ENCODE peak calls at places on chromosomes 5 and 9, in ten cellular contexts. O, H, B, F, M, S, U, A, T and J are unnamed samples.
A peak's percentile ranks its signal among the peaks of the same experiment; 100 is the strongest.

GRCh38 chr5:149694007-149694406 is 36.1 kb upstream of the PPARGC1B start:
- DNase-seq in F (no peak), S (peak; percentile 59), O (no peak), H (no peak), U (no peak), A (no peak), T (no peak), B (no peak), M (no peak), J (no peak)

GRCh38 chr5:53067641-53068040 is 41.9 kb downstream of the MOCS2 start:
- DNase-seq in M (peak; percentile 43), U (no peak), H (no peak), B (peak; percentile 13), O (no peak), T (no peak), S (no peak), F (no peak), A (no peak), J (no peak)

GRCh38 chr9:97856857-97857602 is 4.0 kb downstream of the FOXE1 start:
- DNase-seq in O (no peak), S (no peak), H (no peak), M (no peak), U (no peak), A (no peak), T (no peak), B (no peak), F (no peak), J (no peak)

GRCh38 chr5:103461223-103461622 is 101.4 kb downstream of the NUDT12 start:
- DNase-seq in U (no peak), S (no peak), H (no peak), F (peak; percentile 16), M (peak; percentile 86), A (no peak), O (no peak), T (no peak), B (peak; percentile 35), J (no peak)

GRCh38 chr9:136584401-136585328 is 38.8 kb upstream of the NOTCH1 start:
- DNase-seq in O (no peak), A (no peak), U (no peak), B (peak; percentile 56), T (no peak), F (no peak), H (no peak), M (no peak), S (peak; percentile 40), J (no peak)

GRCh38 chr5:58085800-58086199 is 374.1 kb downstream of the PLK2 start:
- DNase-seq in H (peak; percentile 80), S (no peak), T (no peak), B (peak; percentile 52), A (no peak), O (no peak), F (peak; percentile 8), M (peak; percentile 45), U (no peak), J (no peak)

GRCh38 chr5:124512236-124512635 is 234.2 kb downstream of the ZNF608 start:
- DNase-seq in A (no peak), T (no peak), M (no peak), B (peak; percentile 37), O (no peak), H (no peak), F (no peak), U (no peak), S (peak; percentile 22), J (no peak)

GRCh38 chr5:57703726-57704125 is 221.1 kb upstream of the ACTBL2 start:
- DNase-seq in T (no peak), S (no peak), A (no peak), F (no peak), H (no peak), M (no peak), O (no peak), B (no peak), U (no peak), J (no peak)

GRCh38 chr9:95346021-95346420 is 28.5 kb upstream of the FANCC start:
- DNase-seq in T (no peak), U (no peak), F (no peak), S (no peak), A (no peak), O (no peak), B (no peak), H (no peak), M (no peak), J (no peak)

GRCh38 chr5:68046445-68046844 is 169.1 kb upstream of the PIK3R1 start:
- DNase-seq in F (peak; percentile 24), B (peak; percentile 94), O (no peak), A (no peak), T (no peak), S (no peak), M (peak; percentile 96), U (no peak), H (peak; percentile 95), J (no peak)

GRCh38 chr5:127840198-127840524 is 137.0 kb downstream of the CCDC192 start:
- DNase-seq in A (peak; percentile 10), S (no peak), M (no peak), O (no peak), F (no peak), H (no peak), T (no peak), U (no peak), B (peak; percentile 33), J (no peak)

GRCh38 chr9:124495105-124496074 is 11.8 kb downstream of the NR5A1 start:
- DNase-seq in B (no peak), A (no peak), U (no peak), S (no peak), T (no peak), O (no peak), F (no peak), H (no peak), M (no peak), J (no peak)

GRCh38 chr9:77375956-77376532 is 198.7 kb downstream of the VPS13A start:
- DNase-seq in H (no peak), T (no peak), F (no peak), U (no peak), B (no peak), M (no peak), O (no peak), S (no peak), A (no peak), J (no peak)

GRCh38 chr9:128149951-128150593 is 819 bp downstream of the LCN2 start:
- DNase-seq in O (no peak), B (no peak), F (no peak), H (no peak), M (no peak), U (no peak), T (no peak), S (peak; percentile 6), A (no peak), J (no peak)

GRCh38 chr5:5483880-5484595 is 61.6 kb downstream of the ICE1 start:
- DNase-seq in U (no peak), O (no peak), M (no peak), B (peak; percentile 36), S (no peak), A (no peak), H (no peak), T (no peak), F (no peak), J (no peak)

GRCh38 chr9:129839324-129840023 is 4.2 kb downstream of the USP20 start:
- DNase-seq in O (no peak), A (no peak), U (no peak), F (no peak), B (no peak), H (no peak), S (no peak), M (no peak), T (no peak), J (no peak)

GRCh38 chr9:108643756-108644510 is 211.9 kb downstream of the ACTL7B start:
- DNase-seq in S (no peak), A (no peak), F (no peak), U (no peak), B (no peak), O (no peak), M (no peak), T (no peak), H (peak; percentile 39), J (no peak)

GRCh38 chr5:129460951-129461815 is 1.1 kb downstream of the ADAMTS19 start:
- DNase-seq in U (no peak), S (peak; percentile 32), A (peak; percentile 48), O (no peak), M (peak; percentile 16), T (no peak), B (peak; percentile 24), F (no peak), H (peak; percentile 27), J (no peak)
- TF ChIP-seq CTCF in U (no peak), S (peak; percentile 34), A (no peak), O (no peak), M (peak; percentile 36), T (no peak), B (peak; percentile 22), F (no peak), H (no peak), J (no peak)

GRCh38 chr5:148539851-148540250 is 114.5 kb downstream of the HTR4 start:
- DNase-seq in T (no peak), F (no peak), A (no peak), U (no peak), M (no peak), S (no peak), O (no peak), H (no peak), B (no peak), J (no peak)
- TF ChIP-seq CTCF in T (no peak), F (no peak), A (no peak), U (no peak), M (no peak), S (no peak), O (no peak), H (no peak), B (no peak), J (no peak)

GRCh38 chr5:128965011-128965637 is at the start of gene SLC27A6:
- DNase-seq in S (peak; percentile 54), U (no peak), H (no peak), B (no peak), O (no peak), T (no peak), M (no peak), A (peak; percentile 20), F (peak; percentile 21), J (no peak)

GRCh38 chr5:128965638-128966302 is 482 bp downstream of the SLC27A6 start:
- DNase-seq in M (no peak), T (no peak), H (no peak), U (no peak), F (no peak), O (no peak), S (no peak), B (no peak), A (peak; percentile 15), J (no peak)

GRCh38 chr5:128966846-128967245 is 1.6 kb downstream of the SLC27A6 start:
- DNase-seq in O (no peak), B (no peak), F (no peak), S (no peak), H (no peak), T (no peak), A (no peak), U (no peak), M (no peak), J (no peak)

GRCh38 chr5:128962211-128962610 is 3.1 kb upstream of the SLC27A6 start:
- DNase-seq in F (no peak), B (no peak), S (no peak), H (no peak), O (no peak), T (no peak), A (no peak), U (no peak), M (no peak), J (no peak)

GRCh38 chr5:128966375-128966774 is 1.1 kb downstream of the SLC27A6 start:
- DNase-seq in O (no peak), S (no peak), H (no peak), B (no peak), U (no peak), A (no peak), F (no peak), T (no peak), M (no peak), J (no peak)
- TF ChIP-seq CTCF in O (no peak), S (peak; percentile 11), H (no peak), B (no peak), U (no peak), A (no peak), F (peak; percentile 36), T (no peak), M (no peak), J (no peak)

GRCh38 chr5:140073296-140073695 is 30.2 kb upstream of the NRG2 start:
- DNase-seq in T (no peak), F (no peak), U (no peak), H (peak; percentile 45), B (peak; percentile 33), A (peak; percentile 45), M (peak; percentile 20), O (no peak), S (no peak), J (no peak)
- TF ChIP-seq CTCF in T (no peak), F (peak; percentile 68), U (peak; percentile 94), H (peak; percentile 78), B (peak; percentile 39), A (peak; percentile 55), M (peak; percentile 35), O (peak; percentile 41), S (peak; percentile 69), J (peak; percentile 93)